ENCODE peak calls at places on chromosomes 3 and 15, in ten cellular contexts. O, K, Z, V, D, P, J, M, Q and F are unnamed samples.

GRCh38 chr15:93467327-93467726 is 378.3 kb upstream of the RGMA start:
- DNase-seq in O (no peak), K (no peak), Z (no peak), V (no peak), D (peak), P (no peak), J (no peak), M (no peak), Q (no peak), F (no peak)

GRCh38 chr3:40877651-40878463 is 321.4 kb upstream of the CTNNB1 start:
- DNase-seq in O (no peak), K (no peak), Z (no peak), V (peak), D (peak), P (peak), J (peak), M (peak), Q (peak), F (no peak)

GRCh38 chr15:101031203-101031602 is 112.0 kb downstream of the LRRK1 start:
- DNase-seq in O (no peak), K (no peak), Z (no peak), V (no peak), D (peak), P (peak), J (no peak), M (no peak), Q (peak), F (peak)

GRCh38 chr3:28677581-28677980 is 329.0 kb upstream of the AZI2 start:
- DNase-seq in O (no peak), K (no peak), Z (no peak), V (no peak), D (no peak), P (no peak), J (no peak), M (no peak), Q (no peak), F (no peak)

GRCh38 chr15:50210462-50211264 is 28.7 kb downstream of the SLC27A2 start:
- DNase-seq in O (no peak), K (no peak), Z (no peak), V (peak), D (no peak), P (no peak), J (no peak), M (no peak), Q (peak), F (no peak)

GRCh38 chr15:39685999-39686613 is 96.5 kb downstream of the FSIP1 start:
- DNase-seq in O (peak), K (peak), Z (no peak), V (peak), D (no peak), P (peak), J (peak), M (peak), Q (no peak), F (no peak)

GRCh38 chr15:43529141-43529540 is 11.7 kb downstream of the MAP1A start:
- DNase-seq in O (no peak), K (no peak), Z (no peak), V (no peak), D (peak), P (no peak), J (no peak), M (no peak), Q (no peak), F (no peak)

GRCh38 chr3:57224856-57225255 is 2.7 kb upstream of the APPL1 start:
- DNase-seq in O (no peak), K (no peak), Z (no peak), V (no peak), D (no peak), P (no peak), J (no peak), M (no peak), Q (no peak), F (no peak)

GRCh38 chr3:43288366-43288765 is 2.0 kb downstream of the SNRK start:
- DNase-seq in O (no peak), K (no peak), Z (no peak), V (no peak), D (no peak), P (peak), J (no peak), M (no peak), Q (no peak), F (no peak)

GRCh38 chr3:69547457-69548014 is 161.6 kb upstream of the FRMD4B start:
- DNase-seq in O (no peak), K (peak), Z (no peak), V (no peak), D (no peak), P (no peak), J (no peak), M (no peak), Q (no peak), F (no peak)

GRCh38 chr3:64508140-64508539 is 179.7 kb downstream of the ADAMTS9 start:
- DNase-seq in O (no peak), K (no peak), Z (no peak), V (no peak), D (no peak), P (no peak), J (no peak), M (no peak), Q (no peak), F (no peak)

GRCh38 chr15:79811406-79812405 is 85.1 kb downstream of the MTHFS start:
- DNase-seq in O (no peak), K (peak), Z (no peak), V (no peak), D (peak), P (no peak), J (peak), M (peak), Q (peak), F (no peak)

GRCh38 chr15:68650901-68651709 is 72.3 kb downstream of the CORO2B start:
- DNase-seq in O (peak), K (peak), Z (no peak), V (peak), D (peak), P (peak), J (no peak), M (no peak), Q (peak), F (no peak)

GRCh38 chr3:25817638-25818037 is 27.7 kb downstream of the OXSM start:
- DNase-seq in O (no peak), K (no peak), Z (no peak), V (no peak), D (no peak), P (no peak), J (no peak), M (no peak), Q (no peak), F (no peak)

GRCh38 chr3:134353831-134354611 is 20.2 kb downstream of the AMOTL2 start:
- DNase-seq in O (no peak), K (no peak), Z (no peak), V (no peak), D (peak), P (no peak), J (no peak), M (no peak), Q (peak), F (no peak)

GRCh38 chr3:4426261-4426781 is 40.7 kb downstream of the SUMF1 start:
- DNase-seq in O (no peak), K (no peak), Z (no peak), V (no peak), D (no peak), P (no peak), J (no peak), M (no peak), Q (no peak), F (no peak)

GRCh38 chr3:162729686-162730085 is 1233.1 kb downstream of the OTOL1 start:
- DNase-seq in O (no peak), K (no peak), Z (no peak), V (no peak), D (no peak), P (no peak), J (no peak), M (no peak), Q (no peak), F (no peak)

GRCh38 chr15:56978898-56979662 is 60.6 kb downstream of the TCF12 start:
- DNase-seq in O (no peak), K (no peak), Z (no peak), V (no peak), D (no peak), P (peak), J (no peak), M (no peak), Q (no peak), F (no peak)

GRCh38 chr3:66441124-66441523 is 59.7 kb downstream of the LRIG1 start:
- DNase-seq in O (peak), K (no peak), Z (no peak), V (no peak), D (peak), P (peak), J (peak), M (peak), Q (no peak), F (no peak)

GRCh38 chr15:78325092-78325843 is 14.9 kb upstream of the CRABP1 start:
- DNase-seq in O (no peak), K (no peak), Z (no peak), V (no peak), D (no peak), P (no peak), J (no peak), M (no peak), Q (no peak), F (no peak)

GRCh38 chr3:159765025-159765859 is 223.4 kb upstream of the IL12A start:
- DNase-seq in O (peak), K (peak), Z (no peak), V (no peak), D (peak), P (peak), J (peak), M (peak), Q (peak), F (no peak)

GRCh38 chr3:59733041-59733809 is 683.4 kb upstream of the CFAP20DC start:
- DNase-seq in O (no peak), K (peak), Z (no peak), V (no peak), D (no peak), P (no peak), J (no peak), M (no peak), Q (no peak), F (no peak)

GRCh38 chr3:15933439-15934144 is 135.8 kb upstream of the ANKRD28 start:
- DNase-seq in O (no peak), K (no peak), Z (no peak), V (no peak), D (no peak), P (no peak), J (no peak), M (no peak), Q (no peak), F (no peak)

GRCh38 chr3:4768021-4768420 is 211.2 kb upstream of the BHLHE40 start:
- DNase-seq in O (no peak), K (no peak), Z (no peak), V (no peak), D (no peak), P (no peak), J (no peak), M (no peak), Q (no peak), F (no peak)

GRCh38 chr3:162525052-162525451 is 1028.4 kb downstream of the OTOL1 start:
- DNase-seq in O (no peak), K (no peak), Z (no peak), V (no peak), D (peak), P (no peak), J (no peak), M (no peak), Q (no peak), F (no peak)

GRCh38 chr15:84647726-84648125 is 6.4 kb downstream of the WDR73 start:
- DNase-seq in O (no peak), K (no peak), Z (no peak), V (no peak), D (no peak), P (no peak), J (no peak), M (no peak), Q (no peak), F (no peak)

GRCh38 chr15:99408236-99409096 is 157.2 kb downstream of the LRRC28 start:
- DNase-seq in O (no peak), K (peak), Z (no peak), V (no peak), D (no peak), P (no peak), J (peak), M (peak), Q (no peak), F (peak)

GRCh38 chr3:1664266-1664665 is 434.4 kb upstream of the CNTN4 start:
- DNase-seq in O (no peak), K (no peak), Z (no peak), V (no peak), D (no peak), P (no peak), J (no peak), M (no peak), Q (no peak), F (no peak)

GRCh38 chr3:187616307-187616939 is 53.8 kb downstream of the SST start:
- DNase-seq in O (peak), K (peak), Z (no peak), V (peak), D (no peak), P (peak), J (peak), M (no peak), Q (peak), F (no peak)

GRCh38 chr3:170007031-170007663 is 30.6 kb upstream of the GPR160 start:
- DNase-seq in O (no peak), K (no peak), Z (peak), V (peak), D (no peak), P (peak), J (no peak), M (no peak), Q (no peak), F (no peak)

GRCh38 chr3:12222765-12223485 is 64.2 kb upstream of the TIMP4 start:
- DNase-seq in O (no peak), K (no peak), Z (no peak), V (peak), D (no peak), P (no peak), J (peak), M (no peak), Q (no peak), F (no peak)

GRCh38 chr15:72784233-72784876 is 797 bp upstream of the ADPGK start:
- DNase-seq in O (peak), K (peak), Z (peak), V (peak), D (no peak), P (peak), J (peak), M (no peak), Q (no peak), F (no peak)

GRCh38 chr3:148727242-148727641 is 29.5 kb downstream of the AGTR1 start:
- DNase-seq in O (peak), K (peak), Z (no peak), V (peak), D (no peak), P (no peak), J (no peak), M (peak), Q (no peak), F (no peak)

GRCh38 chr15:101124731-101125558 is 126.9 kb downstream of the CHSY1 start:
- DNase-seq in O (no peak), K (no peak), Z (peak), V (no peak), D (no peak), P (peak), J (no peak), M (no peak), Q (no peak), F (no peak)

GRCh38 chr3:1326546-1326945 is 233.7 kb downstream of the CNTN6 start:
- DNase-seq in O (no peak), K (no peak), Z (no peak), V (no peak), D (no peak), P (no peak), J (no peak), M (no peak), Q (no peak), F (no peak)

GRCh38 chr3:10248984-10249748 is 907 bp downstream of the TATDN2 start:
- DNase-seq in O (peak), K (peak), Z (no peak), V (no peak), D (peak), P (peak), J (peak), M (peak), Q (no peak), F (no peak)

GRCh38 chr15:59722032-59722431 is 32.9 kb upstream of the BNIP2 start:
- DNase-seq in O (no peak), K (no peak), Z (no peak), V (no peak), D (no peak), P (no peak), J (no peak), M (no peak), Q (no peak), F (peak)

GRCh38 chr3:29022976-29023375 is 257.9 kb upstream of the RBMS3 start:
- DNase-seq in O (no peak), K (no peak), Z (no peak), V (no peak), D (no peak), P (no peak), J (no peak), M (no peak), Q (no peak), F (no peak)

GRCh38 chr3:165839296-165840076 is 2.3 kb upstream of the BCHE start:
- DNase-seq in O (peak), K (no peak), Z (no peak), V (no peak), D (no peak), P (no peak), J (no peak), M (no peak), Q (no peak), F (no peak)

GRCh38 chr3:71927505-71928066 is 142.6 kb upstream of the PROK2 start:
- DNase-seq in O (no peak), K (no peak), Z (no peak), V (no peak), D (no peak), P (no peak), J (no peak), M (no peak), Q (no peak), F (no peak)

GRCh38 chr3:175234541-175234940 is 375.4 kb downstream of the NAALADL2 start:
- DNase-seq in O (no peak), K (no peak), Z (no peak), V (no peak), D (no peak), P (no peak), J (no peak), M (no peak), Q (no peak), F (no peak)

GRCh38 chr3:175234075-175234474 is 374.9 kb downstream of the NAALADL2 start:
- DNase-seq in O (no peak), K (no peak), Z (no peak), V (no peak), D (no peak), P (no peak), J (no peak), M (no peak), Q (no peak), F (no peak)

GRCh38 chr3:175240928-175241327 is 381.8 kb downstream of the NAALADL2 start:
- DNase-seq in O (no peak), K (no peak), Z (no peak), V (no peak), D (no peak), P (no peak), J (no peak), M (no peak), Q (no peak), F (no peak)

GRCh38 chr3:175238848-175239247 is 379.7 kb downstream of the NAALADL2 start:
- DNase-seq in O (no peak), K (no peak), Z (no peak), V (no peak), D (no peak), P (no peak), J (no peak), M (no peak), Q (no peak), F (no peak)
- TF ChIP-seq CTCF in O (no peak), K (no peak), Z (no peak), V (no peak), D (no peak), P (no peak), J (no peak), M (no peak), Q (no peak), F (no peak)

GRCh38 chr3:184320099-184320445 is 5.7 kb downstream of the EIF4G1 start:
- DNase-seq in O (peak), K (peak), Z (no peak), V (peak), D (peak), P (peak), J (peak), M (peak), Q (peak), F (peak)
- TF ChIP-seq POLR2AphosphoS5 in O (no peak), K (no peak), Z (no peak), V (no peak), D (peak), P (peak), J (peak), M (peak), Q (no peak), F (peak)

DNA sequence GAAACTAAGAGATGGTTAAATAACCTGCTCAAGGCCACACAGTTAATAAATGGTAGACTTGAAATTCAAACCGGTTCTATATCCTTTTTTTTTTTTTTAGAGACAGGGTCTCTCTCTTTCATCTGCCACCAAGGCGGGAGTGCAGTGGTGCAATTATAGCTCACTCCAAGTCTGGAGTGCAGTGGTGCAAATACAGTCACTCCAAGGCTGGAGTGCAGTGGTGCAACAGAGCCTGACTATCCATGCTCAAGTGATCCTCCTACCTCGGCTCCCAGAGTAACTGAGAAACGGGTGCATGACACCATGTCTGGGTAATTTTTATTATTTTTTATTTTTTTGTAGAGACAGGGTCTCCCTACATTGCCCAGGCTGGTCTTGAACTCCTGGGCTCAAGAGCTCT is 23.4 kb downstream of the DPP8 start:
- DNase-seq in O (no peak), K (no peak), Z (no peak), V (no peak), D (no peak), P (no peak), J (no peak), M (no peak), Q (no peak), F (no peak)
- TF ChIP-seq CTCF in O (no peak), K (no peak), Z (no peak), V (no peak), D (no peak), P (no peak), J (no peak), M (no peak), Q (no peak), F (no peak)

GRCh38 chr15:62895139-62895866 is 147.2 kb upstream of the TPM1 start:
- DNase-seq in O (no peak), K (no peak), Z (no peak), V (peak), D (no peak), P (peak), J (no peak), M (no peak), Q (no peak), F (no peak)

GRCh38 chr15:62896380-62896866 is 146.1 kb upstream of the TPM1 start:
- DNase-seq in O (no peak), K (no peak), Z (no peak), V (peak), D (no peak), P (no peak), J (no peak), M (no peak), Q (no peak), F (no peak)

GRCh38 chr15:62895905-62896316 is 146.6 kb upstream of the TPM1 start:
- DNase-seq in O (no peak), K (no peak), Z (no peak), V (peak), D (no peak), P (peak), J (no peak), M (no peak), Q (no peak), F (no peak)

GRCh38 chr15:62897634-62898033 is 144.9 kb upstream of the TPM1 start:
- DNase-seq in O (no peak), K (no peak), Z (no peak), V (no peak), D (no peak), P (no peak), J (no peak), M (no peak), Q (no peak), F (no peak)

DNA sequence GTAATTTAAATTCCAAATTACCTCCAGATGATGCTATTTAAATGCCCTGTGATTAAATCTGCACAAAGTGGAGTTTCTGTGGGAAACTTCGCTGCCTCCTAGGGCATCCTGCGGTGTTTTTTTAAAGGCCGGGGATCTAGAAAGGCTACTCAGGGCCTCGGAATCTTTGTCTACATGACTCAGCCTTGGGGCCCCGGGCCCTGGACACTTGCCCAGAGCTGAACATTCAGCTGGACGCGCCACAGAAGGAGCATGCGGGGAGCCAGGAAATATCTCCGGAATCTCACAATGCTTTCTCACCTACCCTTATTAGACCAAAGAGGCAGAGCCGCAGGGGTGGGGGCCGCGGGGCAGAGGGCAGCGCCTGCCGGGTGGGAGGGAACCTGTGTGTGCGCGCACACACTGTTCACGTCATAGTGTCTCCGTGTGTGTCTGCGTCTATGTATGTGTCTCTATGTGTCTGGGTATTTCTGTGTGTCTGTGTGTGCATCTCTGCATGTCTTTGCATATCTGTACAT is 145.5 kb upstream of the TPM1 start:
- DNase-seq in O (no peak), K (peak), Z (no peak), V (peak), D (peak), P (peak), J (peak), M (peak), Q (peak), F (peak)
- TF ChIP-seq POLR2AphosphoS5 in O (no peak), K (peak), Z (no peak), V (no peak), D (peak), P (peak), J (peak), M (peak), Q (peak), F (peak)

GRCh38 chr3:157541506-157542236 is 38.5 kb upstream of the VEPH1 start:
- DNase-seq in O (no peak), K (no peak), Z (no peak), V (no peak), D (no peak), P (no peak), J (no peak), M (no peak), Q (no peak), F (no peak)

GRCh38 chr3:157544501-157545139 is 41.4 kb upstream of the VEPH1 start:
- DNase-seq in O (no peak), K (no peak), Z (no peak), V (no peak), D (no peak), P (no peak), J (no peak), M (no peak), Q (no peak), F (no peak)

GRCh38 chr3:157543491-157544035 is 40.3 kb upstream of the VEPH1 start:
- DNase-seq in O (no peak), K (no peak), Z (no peak), V (no peak), D (no peak), P (no peak), J (no peak), M (no peak), Q (no peak), F (no peak)

GRCh38 chr3:157540656-157541055 is 37.4 kb upstream of the VEPH1 start:
- DNase-seq in O (no peak), K (no peak), Z (no peak), V (no peak), D (no peak), P (no peak), J (no peak), M (no peak), Q (no peak), F (no peak)

GRCh38 chr3:157542711-157543485 is 39.7 kb upstream of the VEPH1 start:
- DNase-seq in O (peak), K (peak), Z (no peak), V (no peak), D (peak), P (peak), J (peak), M (peak), Q (peak), F (no peak)
- TF ChIP-seq CTCF in O (peak), K (peak), Z (no peak), V (no peak), D (no peak), P (peak), J (no peak), M (no peak), Q (no peak), F (no peak)